ENCODE peak calls at places on chromosomes 6 and 20, in seven cellular contexts. One of them, this sample, is unnamed.

GRCh38 chr20:1933465-1933870 is 38.3 kb downstream of the SIRPA start:
- DNase-seq in MV-4-11: no peak
- DNase-seq in mucosa of gallbladder: peak
- DNase-seq in H54: no peak
- DNase-seq in PC-3: no peak
- DNase-seq in CD4-positive, alpha-beta memory T cell: no peak
- DNase-seq in NCI-H1105: no peak
- DNase-seq in this sample: no peak

GRCh38 chr6:22149081-22149480 is 147.8 kb downstream of the PRL start:
- DNase-seq in mucosa of gallbladder: no peak
- DNase-seq in PC-3: no peak
- DNase-seq in MV-4-11: no peak
- DNase-seq in CD4-positive, alpha-beta memory T cell: no peak
- DNase-seq in H54: no peak
- DNase-seq in NCI-H1105: peak
- DNase-seq in this sample: peak

GRCh38 chr6:16635810-16636602 is 125.3 kb downstream of the ATXN1 start:
- DNase-seq in NCI-H1105: no peak
- DNase-seq in PC-3: peak
- DNase-seq in mucosa of gallbladder: no peak
- DNase-seq in H54: peak
- DNase-seq in MV-4-11: peak
- DNase-seq in CD4-positive, alpha-beta memory T cell: no peak
- DNase-seq in this sample: no peak

GRCh38 chr20:59044295-59044694 is 1.7 kb upstream of the PRELID3B start:
- DNase-seq in MV-4-11: no peak
- DNase-seq in H54: no peak
- DNase-seq in CD4-positive, alpha-beta memory T cell: no peak
- DNase-seq in PC-3: peak
- DNase-seq in mucosa of gallbladder: no peak
- DNase-seq in NCI-H1105: no peak
- DNase-seq in this sample: no peak

GRCh38 chr6:12968290-12968689 is 251.7 kb downstream of the PHACTR1 start:
- DNase-seq in PC-3: no peak
- DNase-seq in CD4-positive, alpha-beta memory T cell: no peak
- DNase-seq in MV-4-11: peak
- DNase-seq in NCI-H1105: no peak
- DNase-seq in H54: no peak
- DNase-seq in mucosa of gallbladder: no peak
- DNase-seq in this sample: no peak

GRCh38 chr6:129659590-129660345 is 50.2 kb downstream of the ARHGAP18 start:
- DNase-seq in H54: no peak
- DNase-seq in PC-3: no peak
- DNase-seq in CD4-positive, alpha-beta memory T cell: no peak
- DNase-seq in MV-4-11: no peak
- DNase-seq in NCI-H1105: no peak
- DNase-seq in mucosa of gallbladder: no peak
- DNase-seq in this sample: no peak

GRCh38 chr6:5082487-5083306 is 2.4 kb upstream of the PPP1R3G start:
- DNase-seq in H54: peak
- DNase-seq in PC-3: peak
- DNase-seq in mucosa of gallbladder: peak
- DNase-seq in CD4-positive, alpha-beta memory T cell: no peak
- DNase-seq in MV-4-11: peak
- DNase-seq in NCI-H1105: no peak
- DNase-seq in this sample: no peak

GRCh38 chr20:924639-925038 is 8.5 kb upstream of the ANGPT4 start:
- DNase-seq in H54: no peak
- DNase-seq in CD4-positive, alpha-beta memory T cell: no peak
- DNase-seq in PC-3: no peak
- DNase-seq in MV-4-11: peak
- DNase-seq in mucosa of gallbladder: no peak
- DNase-seq in NCI-H1105: no peak
- DNase-seq in this sample: no peak

GRCh38 chr20:33163856-33164762 is 3.9 kb upstream of the BPIFA2 start:
- DNase-seq in mucosa of gallbladder: no peak
- DNase-seq in NCI-H1105: no peak
- DNase-seq in CD4-positive, alpha-beta memory T cell: no peak
- DNase-seq in MV-4-11: no peak
- DNase-seq in H54: no peak
- DNase-seq in PC-3: no peak
- DNase-seq in this sample: no peak

GRCh38 chr6:42390228-42390934 is 61.3 kb downstream of the TRERF1 start:
- DNase-seq in H54: no peak
- DNase-seq in mucosa of gallbladder: no peak
- DNase-seq in MV-4-11: peak
- DNase-seq in PC-3: no peak
- DNase-seq in CD4-positive, alpha-beta memory T cell: peak
- DNase-seq in NCI-H1105: no peak
- DNase-seq in this sample: no peak

GRCh38 chr6:92737983-92738382 is 681.4 kb downstream of the EPHA7 start:
- DNase-seq in MV-4-11: no peak
- DNase-seq in mucosa of gallbladder: no peak
- DNase-seq in CD4-positive, alpha-beta memory T cell: no peak
- DNase-seq in NCI-H1105: no peak
- DNase-seq in PC-3: no peak
- DNase-seq in H54: no peak
- DNase-seq in this sample: no peak

GRCh38 chr6:51968265-51968664 is 119.1 kb downstream of the PKHD1 start:
- DNase-seq in MV-4-11: no peak
- DNase-seq in mucosa of gallbladder: no peak
- DNase-seq in CD4-positive, alpha-beta memory T cell: no peak
- DNase-seq in H54: no peak
- DNase-seq in PC-3: no peak
- DNase-seq in NCI-H1105: no peak
- DNase-seq in this sample: no peak

GRCh38 chr20:7689151-7689550 is 251.1 kb downstream of the HAO1 start:
- DNase-seq in H54: no peak
- DNase-seq in NCI-H1105: no peak
- DNase-seq in PC-3: no peak
- DNase-seq in MV-4-11: no peak
- DNase-seq in mucosa of gallbladder: no peak
- DNase-seq in CD4-positive, alpha-beta memory T cell: no peak
- DNase-seq in this sample: no peak

GRCh38 chr6:90068264-90068663 is 174.0 kb downstream of the GJA10 start:
- DNase-seq in H54: peak
- DNase-seq in PC-3: peak
- DNase-seq in MV-4-11: peak
- DNase-seq in mucosa of gallbladder: no peak
- DNase-seq in CD4-positive, alpha-beta memory T cell: no peak
- DNase-seq in NCI-H1105: no peak
- DNase-seq in this sample: no peak

GRCh38 chr6:112618796-112619195 is 271.7 kb downstream of the RFPL4B start:
- DNase-seq in H54: no peak
- DNase-seq in PC-3: peak
- DNase-seq in NCI-H1105: no peak
- DNase-seq in CD4-positive, alpha-beta memory T cell: no peak
- DNase-seq in mucosa of gallbladder: no peak
- DNase-seq in MV-4-11: no peak
- DNase-seq in this sample: no peak

GRCh38 chr20:62308102-62308822 is 5.5 kb downstream of the ADRM1 start:
- DNase-seq in NCI-H1105: no peak
- DNase-seq in MV-4-11: no peak
- DNase-seq in PC-3: no peak
- DNase-seq in CD4-positive, alpha-beta memory T cell: no peak
- DNase-seq in H54: no peak
- DNase-seq in mucosa of gallbladder: no peak
- DNase-seq in this sample: no peak

GRCh38 chr20:38321959-38322598 is 18.1 kb downstream of the BPI start:
- DNase-seq in MV-4-11: peak
- DNase-seq in H54: peak
- DNase-seq in PC-3: peak
- DNase-seq in mucosa of gallbladder: peak
- DNase-seq in CD4-positive, alpha-beta memory T cell: no peak
- DNase-seq in NCI-H1105: peak
- DNase-seq in this sample: no peak

GRCh38 chr20:6473197-6473596 is 294.3 kb upstream of the BMP2 start:
- DNase-seq in CD4-positive, alpha-beta memory T cell: no peak
- DNase-seq in PC-3: peak
- DNase-seq in MV-4-11: peak
- DNase-seq in H54: no peak
- DNase-seq in NCI-H1105: no peak
- DNase-seq in mucosa of gallbladder: no peak
- DNase-seq in this sample: no peak

GRCh38 chr20:53926428-53927028 is 143.9 kb downstream of the BCAS1 start:
- DNase-seq in PC-3: peak
- DNase-seq in H54: peak
- DNase-seq in mucosa of gallbladder: peak
- DNase-seq in NCI-H1105: no peak
- DNase-seq in CD4-positive, alpha-beta memory T cell: no peak
- DNase-seq in MV-4-11: peak
- DNase-seq in this sample: no peak

GRCh38 chr6:75602897-75603395 is 1.3 kb downstream of the SENP6 start:
- DNase-seq in H54: no peak
- DNase-seq in CD4-positive, alpha-beta memory T cell: no peak
- DNase-seq in PC-3: peak
- DNase-seq in MV-4-11: no peak
- DNase-seq in mucosa of gallbladder: no peak
- DNase-seq in NCI-H1105: no peak
- DNase-seq in this sample: no peak

GRCh38 chr20:16601019-16601418 is 27.8 kb upstream of the KIF16B start:
- DNase-seq in PC-3: no peak
- DNase-seq in NCI-H1105: no peak
- DNase-seq in H54: no peak
- DNase-seq in mucosa of gallbladder: no peak
- DNase-seq in MV-4-11: no peak
- DNase-seq in CD4-positive, alpha-beta memory T cell: no peak
- DNase-seq in this sample: no peak

GRCh38 chr6:157714153-157714490 is 108.9 kb upstream of the SNX9 start:
- DNase-seq in mucosa of gallbladder: no peak
- DNase-seq in NCI-H1105: no peak
- DNase-seq in MV-4-11: no peak
- DNase-seq in H54: no peak
- DNase-seq in CD4-positive, alpha-beta memory T cell: no peak
- DNase-seq in PC-3: no peak
- DNase-seq in this sample: no peak

GRCh38 chr6:142307963-142308748 is 6.3 kb downstream of the ADGRG6 start:
- DNase-seq in MV-4-11: no peak
- DNase-seq in NCI-H1105: no peak
- DNase-seq in CD4-positive, alpha-beta memory T cell: no peak
- DNase-seq in H54: no peak
- DNase-seq in mucosa of gallbladder: no peak
- DNase-seq in PC-3: no peak
- DNase-seq in this sample: no peak

GRCh38 chr6:90907931-90908655 is 321.2 kb upstream of the MAP3K7 start:
- DNase-seq in H54: no peak
- DNase-seq in NCI-H1105: no peak
- DNase-seq in MV-4-11: peak
- DNase-seq in CD4-positive, alpha-beta memory T cell: no peak
- DNase-seq in mucosa of gallbladder: no peak
- DNase-seq in PC-3: no peak
- DNase-seq in this sample: no peak

This sample was measured in NCI-H2029 treated with DMSO at 0.1 percent for 48 hours.